ENCODE peak calls at places on chromosomes 2 and 18, in eight cellular contexts. A is cardiac muscle cell, F is K562, U is fibroblast of lung, S is left ventricle myocardium inferior, Y is HCT116, T is bronchial epithelial cell, G is fibroblast of the aortic adventitia. X is an unnamed sample.

GRCh38 chr2:59561281-59561680 is 992.2 kb downstream of the BCL11A start:
- DNase-seq in G (no peak), A (no peak), S (no peak), F (no peak), U (no peak), T (no peak), Y (no peak), X (no peak)

GRCh38 chr2:32427672-32428622 is 71.1 kb downstream of the BIRC6 start:
- DNase-seq in Y (no peak), F (no peak), S (no peak), T (no peak), G (no peak), A (peak), U (peak), X (no peak)

GRCh38 chr2:205629021-205629817 is 53.1 kb upstream of the NRP2 start:
- DNase-seq in A (peak), U (no peak), F (no peak), Y (no peak), S (no peak), G (no peak), T (no peak), X (no peak)

GRCh38 chr18:48806551-48807261 is 144.1 kb downstream of the SMAD7 start:
- DNase-seq in Y (peak), T (no peak), F (no peak), U (peak), G (peak), S (peak), A (no peak), X (no peak)

GRCh38 chr2:136582631-136583205 is 182.6 kb upstream of the THSD7B start:
- DNase-seq in G (peak), S (no peak), F (peak), A (peak), Y (no peak), U (peak), T (peak), X (no peak)

GRCh38 chr2:105102963-105103421 is 65.1 kb downstream of the MRPS9 start:
- DNase-seq in G (peak), U (peak), S (no peak), T (peak), A (peak), Y (peak), F (no peak), X (peak)

GRCh38 chr2:44937688-44938240 is 3.7 kb upstream of the SIX3 start:
- DNase-seq in F (no peak), G (no peak), T (no peak), U (peak), Y (peak), S (no peak), A (no peak), X (no peak)

GRCh38 chr2:101821059-101821805 is 123.7 kb downstream of the MAP4K4 start:
- DNase-seq in S (no peak), U (peak), T (no peak), Y (no peak), F (no peak), G (no peak), A (no peak), X (no peak)

GRCh38 chr2:1791670-1792069 is 47.4 kb upstream of the PXDN start:
- DNase-seq in Y (no peak), S (no peak), T (no peak), G (peak), A (no peak), U (no peak), F (no peak), X (peak)

GRCh38 chr2:141524777-141525176 is 606.0 kb downstream of the LRP1B start:
- DNase-seq in T (no peak), S (no peak), U (no peak), Y (no peak), A (no peak), F (no peak), G (no peak), X (no peak)

GRCh38 chr18:26442139-26442538 is 106.2 kb downstream of the KCTD1 start:
- DNase-seq in A (no peak), F (no peak), T (no peak), U (peak), Y (no peak), G (peak), S (no peak), X (no peak)

GRCh38 chr2:85111819-85112281 is 21.3 kb upstream of the TCF7L1 start:
- DNase-seq in Y (no peak), S (no peak), U (peak), A (no peak), F (no peak), G (peak), T (peak), X (no peak)

GRCh38 chr18:31451625-31452024 is 4.1 kb downstream of the DSG3 start:
- DNase-seq in Y (no peak), F (no peak), A (no peak), T (peak), U (no peak), G (no peak), S (no peak), X (no peak)

GRCh38 chr2:109143214-109144187 is 14.5 kb downstream of the SH3RF3 start:
- DNase-seq in A (no peak), F (no peak), T (no peak), U (no peak), G (no peak), S (no peak), Y (no peak), X (no peak)

GRCh38 chr2:8676915-8677645 is 4.8 kb upstream of the ID2 start:
- DNase-seq in G (no peak), F (no peak), U (no peak), A (peak), Y (no peak), S (no peak), T (no peak), X (no peak)

GRCh38 chr2:128504242-128505149 is 185.8 kb upstream of the HS6ST1 start:
- DNase-seq in U (no peak), G (no peak), S (no peak), Y (no peak), F (no peak), T (no peak), A (no peak), X (no peak)

GRCh38 chr18:12346240-12346565 is 30.8 kb downstream of the AFG3L2 start:
- DNase-seq in T (no peak), S (no peak), U (no peak), G (no peak), Y (no peak), A (no peak), F (no peak), X (no peak)

GRCh38 chr2:223922308-223922707 is 22.8 kb downstream of the WDFY1 start:
- DNase-seq in T (no peak), A (no peak), U (no peak), G (no peak), F (no peak), S (no peak), Y (no peak), X (no peak)

GRCh38 chr2:72975017-72975416 is 57.7 kb downstream of the EMX1 start:
- DNase-seq in U (no peak), F (no peak), G (no peak), Y (no peak), S (no peak), T (no peak), A (no peak), X (no peak)

GRCh38 chr18:78405763-78406162 is 573.9 kb upstream of the SALL3 start:
- DNase-seq in G (no peak), T (no peak), F (no peak), A (no peak), Y (no peak), S (no peak), U (no peak), X (no peak)

DNA sequence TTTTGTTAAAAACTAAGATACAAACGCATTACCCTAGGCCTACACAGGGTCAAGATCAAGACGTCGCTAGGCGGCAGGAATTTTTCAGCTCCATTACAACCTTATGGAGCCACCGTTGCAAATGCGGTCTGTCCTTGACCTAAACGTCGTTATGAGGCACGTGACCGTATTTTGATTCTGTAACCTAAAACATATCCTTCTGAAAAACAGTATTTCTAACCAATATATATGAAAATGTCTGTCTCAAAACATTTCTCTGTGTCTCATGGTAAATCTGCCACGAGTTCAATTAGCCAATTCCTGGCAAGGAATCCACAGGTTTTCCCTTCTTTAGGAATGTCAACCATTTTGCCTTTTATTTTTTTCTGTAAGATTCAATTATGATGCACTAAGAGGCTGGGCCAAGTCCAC is 1.7 kb downstream of the RTN4 start:
- DNase-seq in A (peak), G (peak), T (peak), Y (peak), F (peak), S (no peak), U (peak), X (no peak)
- TF ChIP-seq CTCF in A (peak), G (peak), T (peak), Y (no peak), F (no peak), S (no peak), U (peak), X (peak)

DNA sequence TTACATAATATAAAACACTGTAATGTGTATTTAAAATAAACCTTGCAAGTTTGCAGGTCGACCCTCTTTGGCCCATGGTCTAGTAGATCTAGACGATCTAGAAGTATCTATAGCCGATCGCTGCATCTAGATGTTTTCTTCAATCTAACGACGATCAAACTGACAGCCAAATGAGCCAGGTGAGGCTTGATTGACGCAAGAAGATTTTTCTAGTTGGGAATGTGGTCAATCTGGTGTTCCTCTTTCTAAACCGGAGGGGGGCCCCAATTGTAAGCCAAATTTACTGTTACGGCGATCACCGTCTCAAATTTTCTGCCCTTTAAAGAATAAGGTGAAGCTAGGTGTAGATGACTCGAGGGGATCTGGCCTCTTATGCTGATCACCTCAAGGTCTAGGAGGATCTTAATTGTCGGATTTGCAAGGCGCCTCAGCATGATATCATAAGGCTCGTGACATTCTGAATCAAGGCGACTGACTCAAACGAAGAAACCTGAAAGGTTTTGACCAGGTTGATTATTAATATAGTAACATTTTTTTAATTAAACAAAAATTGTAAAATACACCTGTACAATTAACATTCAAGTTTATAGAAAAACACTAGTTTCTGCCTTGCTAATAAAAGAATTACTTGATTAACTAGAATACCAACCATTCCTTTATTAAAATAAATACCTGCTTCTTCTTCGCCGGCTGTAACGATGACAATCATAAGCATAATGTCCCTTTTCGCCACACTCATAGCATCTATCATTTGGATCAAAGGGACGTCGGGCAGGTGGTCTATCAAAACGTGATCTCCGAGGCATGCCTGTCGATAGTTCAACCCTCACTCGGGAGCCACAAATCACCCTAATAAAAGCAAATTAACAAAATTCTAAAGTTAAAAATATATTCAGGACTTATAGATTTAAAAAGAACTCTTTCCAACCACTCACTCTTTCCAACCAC is 2.0 kb downstream of the SRSF7 start:
- DNase-seq in A (no peak), U (no peak), T (peak), F (no peak), G (no peak), S (no peak), Y (no peak), X (no peak)
- H3K4me3 ChIP-seq in A (peak), U (peak), T (peak), F (peak), G (peak), S (peak), Y (peak), X (peak)

GRCh38 chr2:120419955-120420354 is 74.0 kb downstream of the INHBB start:
- DNase-seq in U (no peak), S (no peak), G (no peak), A (no peak), Y (no peak), F (no peak), T (no peak), X (no peak)
- TF ChIP-seq CTCF in U (no peak), S (no peak), G (no peak), A (no peak), Y (no peak), F (no peak), T (no peak), X (no peak)

GRCh38 chr18:9823805-9824473 is 61.8 kb upstream of the TXNDC2 start:
- DNase-seq in G (peak), Y (no peak), A (no peak), F (no peak), S (no peak), U (peak), T (no peak), X (no peak)
- H3K4me3 ChIP-seq in G (no peak), Y (no peak), A (no peak), F (no peak), S (no peak), U (no peak), T (no peak), X (no peak)

DNA sequence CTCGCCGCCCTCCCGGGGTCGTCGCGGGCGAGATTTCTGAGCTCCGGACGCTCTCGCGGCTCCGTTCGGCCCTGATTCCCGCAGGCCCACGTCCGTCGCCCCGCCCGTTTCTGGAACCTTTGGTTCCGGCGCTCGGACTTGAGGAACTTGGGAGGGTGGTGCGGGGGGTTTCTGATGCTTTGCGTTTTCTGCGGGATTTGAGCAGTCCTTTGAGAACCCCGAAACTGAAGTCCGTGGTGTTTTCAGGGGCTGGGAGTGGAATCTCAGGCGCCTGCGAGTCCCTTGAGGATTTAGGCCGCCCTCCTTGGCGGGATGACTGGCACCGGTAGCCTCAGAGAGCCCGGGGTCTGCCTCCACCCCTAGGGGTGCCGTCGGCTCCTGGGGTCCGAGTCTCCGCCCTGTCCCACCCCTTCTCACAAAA is 336 bp downstream of the THNSL2 start:
- DNase-seq in G (peak), F (no peak), T (no peak), Y (no peak), U (no peak), A (no peak), S (no peak), X (no peak)
- TF ChIP-seq CTCF in G (no peak), F (no peak), T (no peak), Y (no peak), U (peak), A (no peak), S (no peak), X (no peak)

DNA sequence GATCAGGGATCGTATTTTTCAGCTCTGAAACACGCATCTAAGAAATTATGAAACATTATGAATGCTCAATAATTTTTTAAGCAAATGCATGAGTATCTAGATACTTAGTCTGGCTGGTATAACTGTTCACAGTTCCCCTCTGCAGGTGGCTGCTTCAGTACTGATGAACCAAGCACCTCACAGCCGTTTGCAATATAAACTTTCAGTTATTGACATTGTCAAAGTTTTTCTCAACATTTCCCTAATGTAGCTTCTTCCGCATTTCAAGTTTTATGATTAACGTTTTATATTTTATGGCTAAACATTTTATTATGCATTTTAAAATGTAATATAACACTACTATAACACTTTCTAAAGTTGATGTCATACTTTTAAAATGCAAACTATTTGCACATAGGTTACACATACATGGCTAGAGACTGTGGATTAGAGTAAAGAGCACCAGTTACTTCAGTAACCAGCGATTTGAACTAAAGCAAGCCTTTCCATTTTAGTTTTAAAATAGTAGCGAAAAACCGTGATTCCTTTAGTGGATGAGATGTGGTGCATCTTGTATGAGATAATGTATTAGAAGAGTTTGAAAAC is 495.4 kb downstream of the XIRP2 start:
- DNase-seq in S (no peak), U (no peak), T (no peak), G (no peak), Y (no peak), F (no peak), A (no peak), X (no peak)
- H3K4me3 ChIP-seq in S (no peak), U (no peak), T (no peak), G (no peak), Y (no peak), F (no peak), A (no peak), X (no peak)

GRCh38 chr2:98385050-98385699 is 38.9 kb downstream of the CNGA3 start:
- DNase-seq in U (peak), A (peak), G (peak), T (peak), F (peak), Y (peak), S (peak), X (no peak)
- TF ChIP-seq CTCF in U (peak), A (peak), G (peak), T (peak), F (peak), Y (peak), S (peak), X (peak)

DNA sequence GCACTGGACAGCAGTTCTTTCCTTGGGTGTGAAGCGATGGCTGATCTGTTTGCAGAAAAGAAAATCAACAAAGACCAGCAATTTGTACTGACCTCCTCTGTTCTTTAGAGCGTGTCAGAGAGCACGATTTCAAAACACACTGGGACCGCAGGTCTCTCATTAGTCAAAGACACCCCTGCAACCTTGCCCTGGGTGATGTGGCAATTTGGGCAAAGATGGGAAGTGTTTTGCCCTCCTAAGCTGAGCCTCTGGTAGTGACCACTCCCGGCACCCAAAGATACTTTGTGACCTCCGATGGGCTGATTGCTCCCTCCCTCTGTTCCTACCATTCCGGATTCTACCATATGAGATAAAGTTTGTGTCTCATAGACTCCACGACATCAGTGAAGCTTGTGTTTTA is 18.2 kb upstream of the CLIP4 start:
- DNase-seq in Y (no peak), A (no peak), S (no peak), T (no peak), U (no peak), G (no peak), F (no peak), X (no peak)
- H3K4me3 ChIP-seq in Y (no peak), A (no peak), S (no peak), T (no peak), U (no peak), G (no peak), F (no peak), X (no peak)

GRCh38 chr2:160352492-160352891 is 141.1 kb downstream of the RBMS1 start:
- DNase-seq in T (peak), G (peak), Y (no peak), U (peak), S (no peak), F (no peak), A (no peak), X (no peak)

GRCh38 chr2:160351978-160352377 is 141.6 kb downstream of the RBMS1 start:
- DNase-seq in U (peak), G (peak), T (peak), F (no peak), A (no peak), S (no peak), Y (no peak), X (no peak)

GRCh38 chr2:160354677-160355076 is 138.9 kb downstream of the RBMS1 start:
- DNase-seq in F (no peak), A (no peak), U (no peak), Y (no peak), T (no peak), S (no peak), G (no peak), X (no peak)

GRCh38 chr2:160353813-160354212 is 139.8 kb downstream of the RBMS1 start:
- DNase-seq in A (no peak), U (no peak), G (no peak), T (no peak), S (no peak), Y (no peak), F (no peak), X (no peak)

GRCh38 chr2:160353166-160353565 is 140.4 kb downstream of the RBMS1 start:
- DNase-seq in U (no peak), Y (no peak), T (peak), A (no peak), F (no peak), G (no peak), S (no peak), X (no peak)
- TF ChIP-seq CTCF in U (peak), Y (peak), T (peak), A (no peak), F (peak), G (no peak), S (peak), X (no peak)